ENCODE peak calls at places on chromosomes 16 and 17, in ten cellular contexts. C is fibroblast of mammary gland, J is adrenal gland, H is upper lobe of right lung, D is foreskin fibroblast, W is transverse colon, E is psoas muscle, K is cardiac fibroblast, Q is OCI-LY7, B is fibroblast of villous mesenchyme. T is an unnamed sample.

GRCh38 chr17:48335858-48336500 is 94.0 kb downstream of the SKAP1 start:
- DNase-seq in C (peak; percentile 73), J (no peak), H (no peak), D (peak; percentile 9), W (no peak), E (no peak), K (peak; percentile 82), Q (peak; percentile 71), B (peak; percentile 70), T (peak; percentile 38)

GRCh38 chr17:77409282-77410161 is 268.8 kb downstream of the SEC14L1 start:
- DNase-seq in C (peak; percentile 68), J (no peak), H (peak; percentile 82), D (peak; percentile 79), W (peak; percentile 69), E (peak; percentile 77), K (peak; percentile 70), Q (peak; percentile 77), B (peak; percentile 91), T (peak; percentile 28)

GRCh38 chr16:6160871-6161270 is 1063.3 kb upstream of the EEF2KMT start:
- DNase-seq in C (no peak), J (no peak), H (no peak), D (no peak), W (no peak), E (no peak), K (no peak), Q (no peak), B (no peak), T (no peak)

GRCh38 chr16:5069854-5070253 is 1.8 kb upstream of the ALG1 start:
- DNase-seq in C (no peak), J (no peak), H (no peak), D (no peak), W (no peak), E (no peak), K (no peak), Q (no peak), B (no peak), T (no peak)

GRCh38 chr17:28033972-28034714 is 8.3 kb upstream of the NLK start:
- DNase-seq in C (peak; percentile 88), J (no peak), H (no peak), D (peak; percentile 81), W (no peak), E (no peak), K (peak; percentile 97), Q (no peak), B (peak; percentile 47), T (peak; percentile 91)

GRCh38 chr17:34527908-34528470 is 51.4 kb upstream of the TMEM132E start:
- DNase-seq in C (no peak), J (no peak), H (no peak), D (no peak), W (no peak), E (no peak), K (no peak), Q (peak; percentile 13), B (no peak), T (no peak)

GRCh38 chr17:76268015-76268749 is 3.0 kb downstream of the UBALD2 start:
- DNase-seq in C (peak; percentile 84), J (no peak), H (peak; percentile 91), D (peak; percentile 75), W (peak; percentile 84), E (peak; percentile 94), K (peak; percentile 90), Q (peak; percentile 90), B (peak; percentile 83), T (peak; percentile 48)

GRCh38 chr17:35238817-35239216 is 4.1 kb upstream of the SLFN5 start:
- DNase-seq in C (peak; percentile 80), J (no peak), H (no peak), D (peak; percentile 65), W (no peak), E (no peak), K (peak; percentile 70), Q (no peak), B (peak; percentile 48), T (peak; percentile 67)

GRCh38 chr16:50388491-50388890 is 19.7 kb upstream of the BRD7 start:
- DNase-seq in C (no peak), J (no peak), H (no peak), D (no peak), W (no peak), E (no peak), K (no peak), Q (no peak), B (no peak), T (no peak)

GRCh38 chr17:16942141-16943031 is 29.5 kb downstream of the TNFRSF13B start:
- DNase-seq in C (no peak), J (no peak), H (peak; percentile 64), D (no peak), W (no peak), E (no peak), K (peak; percentile 23), Q (no peak), B (no peak), T (no peak)

GRCh38 chr17:69047368-69048263 is 13.1 kb downstream of the ABCA9 start:
- DNase-seq in C (peak; percentile 85), J (peak; percentile 66), H (no peak), D (peak; percentile 80), W (peak; percentile 66), E (peak; percentile 70), K (peak; percentile 87), Q (no peak), B (peak; percentile 94), T (peak; percentile 8)

GRCh38 chr17:33366998-33367397 is 73.9 kb upstream of the ASIC2 start:
- DNase-seq in C (no peak), J (no peak), H (no peak), D (no peak), W (no peak), E (no peak), K (no peak), Q (no peak), B (no peak), T (no peak)

GRCh38 chr16:20153444-20153843 is 79.8 kb upstream of the GPR139 start:
- DNase-seq in C (no peak), J (no peak), H (no peak), D (no peak), W (no peak), E (no peak), K (no peak), Q (no peak), B (no peak), T (no peak)

DNA sequence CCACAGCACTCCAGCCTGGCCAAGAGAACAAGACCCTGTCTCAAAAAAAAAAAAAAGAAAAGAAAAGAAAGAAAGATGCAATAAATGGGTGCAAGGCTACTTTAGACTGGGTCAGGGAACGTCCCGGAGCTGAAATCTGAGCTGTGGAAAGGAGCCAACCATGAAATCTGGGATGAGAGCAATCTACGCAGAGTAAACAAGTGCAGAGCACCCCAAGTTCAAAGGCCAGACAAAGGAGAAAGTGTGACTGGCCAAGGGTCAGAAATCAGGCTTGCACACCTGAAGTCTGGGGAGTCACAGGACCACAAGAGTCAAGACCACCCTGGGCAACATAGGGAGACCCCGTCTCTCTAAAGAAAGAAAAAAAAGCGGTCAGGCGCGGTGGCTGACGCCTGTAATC is 2.8 kb downstream of the SHMT1 start:
- DNase-seq in C (no peak), J (no peak), H (no peak), D (no peak), W (no peak), E (no peak), K (no peak), Q (no peak), B (no peak), T (no peak)
- TF ChIP-seq CTCF in C (no peak), J (no peak), H (no peak), D (no peak), W (no peak), E (no peak), K (no peak), Q (no peak), B (no peak), T (no peak)

DNA sequence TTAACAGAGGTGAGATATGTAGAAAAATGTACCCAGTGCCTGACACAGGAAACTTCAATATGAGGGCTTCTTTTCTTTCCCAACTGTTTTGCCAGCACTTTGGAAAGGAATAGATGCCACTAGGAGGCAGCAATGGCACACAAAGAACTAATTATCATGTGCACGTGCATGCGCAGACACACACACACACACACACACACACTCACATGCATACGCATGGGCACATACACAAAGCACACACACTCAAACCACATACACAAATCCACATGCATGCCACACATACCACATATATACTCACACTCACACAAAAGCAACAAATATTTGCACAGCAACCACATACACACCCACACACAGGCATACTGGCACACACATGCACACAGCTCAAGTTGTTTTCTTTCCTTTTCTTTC is 8.8 kb upstream of the CEP112 start:
- DNase-seq in C (peak; percentile 83), J (peak; percentile 55), H (no peak), D (peak; percentile 80), W (peak; percentile 59), E (no peak), K (peak; percentile 82), Q (peak; percentile 66), B (peak; percentile 80), T (peak; percentile 82)
- TF ChIP-seq CTCF in C (peak; percentile 79), J (peak; percentile 56), H (peak; percentile 53), D (peak; percentile 74), W (peak; percentile 84), E (peak; percentile 30), K (peak; percentile 67), Q (peak; percentile 82), B (peak; percentile 81), T (peak; percentile 82)

GRCh38 chr16:13766334-13766733 is 153.6 kb upstream of the ERCC4 start:
- DNase-seq in C (no peak), J (no peak), H (no peak), D (no peak), W (no peak), E (no peak), K (no peak), Q (no peak), B (no peak), T (no peak)

GRCh38 chr16:13772782-13773181 is 147.2 kb upstream of the ERCC4 start:
- DNase-seq in C (no peak), J (no peak), H (no peak), D (no peak), W (no peak), E (no peak), K (no peak), Q (no peak), B (no peak), T (no peak)

GRCh38 chr16:13770436-13770835 is 149.5 kb upstream of the ERCC4 start:
- DNase-seq in C (no peak), J (no peak), H (no peak), D (no peak), W (no peak), E (no peak), K (no peak), Q (no peak), B (no peak), T (no peak)

GRCh38 chr16:13767215-13767614 is 152.7 kb upstream of the ERCC4 start:
- DNase-seq in C (peak; percentile 0), J (no peak), H (no peak), D (no peak), W (no peak), E (no peak), K (peak; percentile 2), Q (peak; percentile 5), B (no peak), T (no peak)
- TF ChIP-seq CTCF in C (no peak), J (peak; percentile 26), H (no peak), D (no peak), W (no peak), E (peak; percentile 23), K (no peak), Q (peak; percentile 45), B (no peak), T (no peak)

DNA sequence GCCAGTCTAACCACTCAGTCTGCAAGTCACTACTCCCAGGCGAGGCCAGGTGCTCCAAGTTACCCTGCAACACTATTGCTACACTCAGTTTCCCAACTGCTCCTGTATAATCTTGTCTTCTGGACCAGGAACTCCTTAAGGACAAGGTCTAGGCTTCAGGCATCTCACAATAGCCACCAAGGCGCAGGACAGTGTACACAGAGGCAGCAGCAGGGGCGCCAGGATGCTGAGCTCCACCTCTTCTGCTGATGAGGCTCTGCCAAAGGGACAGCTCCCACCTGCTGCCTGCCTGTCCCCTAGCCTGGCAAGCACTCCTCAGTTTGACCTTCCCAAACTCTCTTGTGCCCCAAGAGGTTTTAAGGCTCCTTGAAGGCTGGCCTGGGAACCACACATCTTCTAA is 3.4 kb downstream of the SLC25A11 start:
- DNase-seq in C (no peak), J (no peak), H (no peak), D (no peak), W (no peak), E (peak; percentile 56), K (no peak), Q (no peak), B (no peak), T (no peak)
- TF ChIP-seq CTCF in C (no peak), J (no peak), H (no peak), D (no peak), W (no peak), E (no peak), K (no peak), Q (no peak), B (no peak), T (no peak)

T was measured in HFFc6.